ENCODE peak calls at places on chromosomes 5 and 9, in six cellular contexts. D is neural progenitor cell; W is cardiac muscle cell; E is CD8-positive, alpha-beta T cell; H is ovary; A is MM.1S. N is an unnamed sample.

GRCh38 chr5:89338935-89339334 is 456.0 kb upstream of the MEF2C start:
- DNase-seq in A (no peak), D (no peak), W (no peak), E (no peak), H (no peak), N (no peak)

GRCh38 chr9:31445357-31445756 is 939.1 kb upstream of the ACO1 start:
- DNase-seq in D (no peak), E (no peak), A (no peak), H (no peak), W (no peak), N (no peak)

GRCh38 chr9:135098400-135099105 is 11.1 kb downstream of the OLFM1 start:
- DNase-seq in E (no peak), A (peak), H (peak), W (peak), D (peak), N (no peak)

GRCh38 chr5:57741326-57741725 is 258.7 kb upstream of the ACTBL2 start:
- DNase-seq in W (no peak), D (no peak), A (no peak), H (no peak), E (no peak), N (no peak)

GRCh38 chr9:99366601-99367000 is 144.5 kb downstream of the SEC61B start:
- DNase-seq in A (no peak), D (no peak), E (no peak), H (no peak), W (no peak), N (no peak)

GRCh38 chr5:115594343-115595047 is 7.8 kb downstream of the TICAM2 start:
- DNase-seq in E (no peak), H (no peak), W (no peak), A (no peak), D (no peak), N (no peak)

GRCh38 chr9:16455842-16456241 is 414.6 kb downstream of the BNC2 start:
- DNase-seq in D (no peak), H (no peak), A (no peak), W (no peak), E (no peak), N (no peak)

GRCh38 chr5:138544171-138545134 is 1.4 kb upstream of the ETF1 start:
- DNase-seq in D (peak), W (no peak), A (no peak), E (no peak), H (peak), N (peak)

GRCh38 chr9:32581512-32582143 is 8.7 kb upstream of the NDUFB6 start:
- DNase-seq in E (no peak), H (no peak), D (peak), A (peak), W (peak), N (no peak)

GRCh38 chr5:177176175-177176704 is 42.7 kb downstream of the NSD1 start:
- DNase-seq in E (no peak), D (no peak), W (no peak), A (no peak), H (no peak), N (no peak)

GRCh38 chr5:135604046-135604445 is 25.3 kb upstream of the CXCL14 start:
- DNase-seq in D (no peak), A (no peak), W (no peak), E (no peak), H (no peak), N (no peak)

GRCh38 chr5:61053937-61054336 is 108.3 kb downstream of the SMIM15 start:
- DNase-seq in D (no peak), A (no peak), W (no peak), H (no peak), E (no peak), N (no peak)

GRCh38 chr9:81772144-81772543 is 82.8 kb upstream of the TLE1 start:
- DNase-seq in W (no peak), H (no peak), D (no peak), A (no peak), E (no peak), N (no peak)

GRCh38 chr5:138650999-138651766 is 76.0 kb upstream of the HSPA9 start:
- DNase-seq in D (no peak), A (no peak), H (no peak), W (no peak), E (no peak), N (no peak)

GRCh38 chr5:18465833-18466681 is 831.8 kb downstream of the TAF11L14 start:
- DNase-seq in H (no peak), W (peak), A (peak), D (peak), E (no peak), N (no peak)

GRCh38 chr5:16508730-16509531 is 43.3 kb upstream of the ZNF622 start:
- DNase-seq in E (no peak), W (peak), D (peak), A (no peak), H (no peak), N (peak)

GRCh38 chr5:120817044-120817985 is 353.2 kb downstream of the PRR16 start:
- DNase-seq in H (no peak), A (peak), D (peak), E (no peak), W (peak), N (no peak)

DNA sequence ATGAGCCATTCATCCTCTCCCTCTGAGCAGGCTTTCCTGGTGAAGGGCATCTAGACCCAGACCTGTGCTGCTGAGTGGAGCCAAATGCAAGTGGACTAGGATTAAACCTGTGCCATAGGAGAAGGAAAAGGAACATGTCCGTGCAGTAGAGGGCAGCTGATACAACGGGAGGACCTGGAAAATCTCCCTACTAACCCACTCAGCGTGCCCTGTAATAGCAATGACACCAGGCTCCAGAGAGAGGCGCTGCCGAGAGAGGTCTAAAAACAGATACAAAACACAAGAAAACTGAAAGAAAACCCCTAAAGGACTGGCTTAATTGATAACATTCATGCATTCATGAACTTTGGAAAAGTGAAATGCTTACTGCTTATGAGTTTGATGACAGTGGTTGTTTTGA is 60.8 kb downstream of the PFDN1 start:
- DNase-seq in W (no peak), D (no peak), E (no peak), A (no peak), H (no peak), N (no peak)
- TF ChIP-seq CTCF in W (peak), D (no peak), E (no peak), A (no peak), H (no peak), N (peak)

GRCh38 chr5:142322747-142323479 is 1.9 kb downstream of the SPRY4 start:
- DNase-seq in W (no peak), H (no peak), E (no peak), A (no peak), D (peak), N (no peak)
- H3K27ac ChIP-seq in W (no peak), H (no peak), E (no peak), A (no peak), D (no peak), N (peak)

DNA sequence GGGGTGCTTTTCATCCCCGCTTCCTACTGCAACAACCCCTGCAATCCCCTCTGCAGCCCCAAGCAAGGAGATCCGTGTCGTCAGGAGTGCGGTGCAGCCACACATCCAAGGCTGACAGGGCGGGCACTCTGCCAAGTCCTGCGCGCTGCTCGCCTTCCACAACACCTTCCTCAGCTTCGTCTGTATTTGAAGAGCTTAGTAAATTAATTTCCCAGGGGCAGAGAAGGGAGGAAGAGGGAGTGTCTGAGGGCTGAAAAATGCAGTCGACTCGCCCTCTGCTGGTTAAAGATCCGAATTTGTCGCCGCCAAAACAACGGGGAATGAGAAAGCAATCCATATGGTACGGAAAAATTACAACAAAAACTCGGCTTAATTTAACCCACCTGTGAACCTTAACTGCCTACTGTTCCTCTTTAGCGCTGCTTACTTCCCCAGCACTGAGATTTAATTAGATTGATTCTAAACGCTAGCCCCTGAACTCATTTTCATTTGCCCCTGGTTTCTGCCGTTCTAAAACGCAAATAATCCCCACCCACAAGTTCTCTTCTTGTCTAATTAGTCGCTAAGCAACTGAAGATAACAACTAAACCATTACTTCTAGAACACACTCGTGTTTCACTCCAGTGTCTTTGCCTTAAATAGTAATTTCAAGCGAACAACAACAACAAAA is 10.9 kb upstream of the PCDHB1 start:
- DNase-seq in W (peak), H (no peak), A (peak), E (no peak), D (peak), N (peak)
- TF ChIP-seq CTCF in W (peak), H (no peak), A (peak), E (no peak), D (peak), N (peak)

GRCh38 chr9:92617195-92617813 is 52.6 kb downstream of the IPPK start:
- DNase-seq in D (no peak), W (no peak), E (peak), H (peak), A (no peak), N (no peak)
- H3K27ac ChIP-seq in D (no peak), W (no peak), E (no peak), H (peak), A (no peak), N (peak)